ENCODE peak calls at places on chromosomes 5 and 9, in six cellular contexts. Z is prostate gland; R is heart left ventricle; F is right lobe of liver; N is hepatocyte; M is CD8-positive, alpha-beta T cell. A is an unnamed sample.

GRCh38 chr5:169442354-169443248 is 141.0 kb upstream of the SPDL1 start:
- DNase-seq in N (peak; percentile 19), M (no peak), F (no peak), Z (no peak), R (no peak), A (no peak)

GRCh38 chr5:150142800-150143724 is 12.6 kb downstream of the PDGFRB start:
- DNase-seq in Z (no peak), R (peak; percentile 84), M (no peak), F (peak; percentile 47), N (peak; percentile 81), A (peak; percentile 83)

GRCh38 chr5:39015743-39016586 is 58.2 kb downstream of the RICTOR start:
- DNase-seq in R (no peak), Z (no peak), F (no peak), M (no peak), N (peak; percentile 18), A (no peak)

GRCh38 chr5:181064987-181065386 is 24.9 kb downstream of the BTNL9 start:
- DNase-seq in M (no peak), N (no peak), Z (no peak), R (no peak), F (no peak), A (no peak)

GRCh38 chr5:77064040-77064439 is 23.0 kb downstream of the ZBED3 start:
- DNase-seq in R (no peak), N (no peak), M (no peak), Z (no peak), F (no peak), A (no peak)

GRCh38 chr5:99034336-99034735 is 105.5 kb upstream of the CHD1 start:
- DNase-seq in R (no peak), F (no peak), Z (no peak), N (peak; percentile 55), M (no peak), A (no peak)

GRCh38 chr9:137825324-137825991 is 52.1 kb upstream of the CACNA1B start:
- DNase-seq in N (no peak), R (no peak), Z (no peak), M (no peak), F (no peak), A (no peak)

GRCh38 chr5:12343543-12343942 is 439.3 kb upstream of the CTNND2 start:
- DNase-seq in R (no peak), M (no peak), F (no peak), N (no peak), Z (no peak), A (no peak)

GRCh38 chr5:147481376-147481775 is 28.5 kb downstream of the DPYSL3 start:
- DNase-seq in R (no peak), N (no peak), F (no peak), Z (no peak), M (no peak), A (no peak)

GRCh38 chr5:31786001-31786757 is 147.2 kb downstream of the PDZD2 start:
- DNase-seq in Z (no peak), F (no peak), R (no peak), M (no peak), N (no peak), A (no peak)

GRCh38 chr5:56839062-56839461 is 23.7 kb downstream of the MAP3K1 start:
- DNase-seq in M (no peak), Z (no peak), N (no peak), F (no peak), R (no peak), A (no peak)

GRCh38 chr5:131634666-131634995 is 398 bp downstream of the RAPGEF6 start:
- DNase-seq in R (no peak), F (peak; percentile 65), N (peak; percentile 64), Z (peak; percentile 46), M (peak; percentile 79), A (peak; percentile 63)

GRCh38 chr5:138033275-138033808 is 463 bp upstream of the FAM13B start:
- DNase-seq in F (no peak), M (peak; percentile 47), R (no peak), Z (peak; percentile 14), N (no peak), A (no peak)

GRCh38 chr5:93305984-93306383 is 275.0 kb downstream of the NR2F1-AS1 start:
- DNase-seq in F (no peak), M (no peak), R (no peak), N (no peak), Z (no peak), A (no peak)

GRCh38 chr5:116557669-116558271 is 16.9 kb downstream of the SEMA6A start:
- DNase-seq in M (no peak), R (no peak), F (no peak), Z (no peak), N (no peak), A (no peak)

GRCh38 chr5:112586596-112587062 is 151.1 kb upstream of the APC start:
- DNase-seq in Z (no peak), N (peak; percentile 42), M (no peak), R (no peak), F (no peak), A (no peak)

GRCh38 chr5:114473541-114473940 is 111.7 kb downstream of the KCNN2 start:
- DNase-seq in F (no peak), N (peak; percentile 18), R (no peak), Z (peak; percentile 89), M (no peak), A (no peak)

GRCh38 chr5:180366303-180366702 is 13.2 kb upstream of the GFPT2 start:
- DNase-seq in F (no peak), N (no peak), Z (no peak), R (no peak), M (no peak), A (peak; percentile 52)

GRCh38 chr9:72052122-72052521 is 8.3 kb downstream of the C9orf57 start:
- DNase-seq in Z (no peak), F (no peak), N (no peak), R (no peak), M (no peak), A (no peak)

GRCh38 chr9:114864471-114864870 is 58.6 kb upstream of the TNFSF15 start:
- DNase-seq in Z (no peak), R (no peak), N (no peak), F (no peak), M (no peak), A (no peak)

GRCh38 chr5:138077064-138077696 is 6.7 kb upstream of the WNT8A start:
- DNase-seq in F (peak; percentile 51), Z (peak; percentile 48), R (no peak), N (peak; percentile 82), M (peak; percentile 35), A (no peak)

GRCh38 chr5:65482727-65483473 is 1.2 kb upstream of the ADAMTS6 start:
- DNase-seq in F (no peak), Z (no peak), R (no peak), N (peak; percentile 53), M (no peak), A (no peak)

GRCh38 chr5:133980652-133981051 is 12.2 kb upstream of the C5orf15 start:
- DNase-seq in Z (no peak), R (no peak), M (no peak), N (no peak), F (no peak), A (no peak)

GRCh38 chr9:129495422-129496186 is 125.3 kb downstream of the C9orf50 start:
- DNase-seq in N (peak; percentile 96), Z (peak; percentile 93), F (peak; percentile 97), M (peak; percentile 84), R (peak; percentile 98), A (peak; percentile 94)

GRCh38 chr5:10525124-10525495 is 38.8 kb upstream of the ANKRD33B start:
- DNase-seq in R (no peak), F (no peak), Z (no peak), M (no peak), N (no peak), A (no peak)

GRCh38 chr5:171158581-171158980 is 150.5 kb upstream of the TLX3 start:
- DNase-seq in N (no peak), M (no peak), F (no peak), Z (no peak), R (no peak), A (no peak)

GRCh38 chr9:107749787-107750444 is 260.3 kb upstream of the KLF4 start:
- DNase-seq in R (peak; percentile 85), M (no peak), Z (peak; percentile 85), F (peak; percentile 87), N (peak; percentile 62), A (peak; percentile 95)

GRCh38 chr9:111910428-111910827 is 13.8 kb downstream of the UGCG start:
- DNase-seq in N (no peak), R (no peak), F (no peak), Z (no peak), M (no peak), A (no peak)

GRCh38 chr5:73303139-73304079 is 130.4 kb downstream of the TMEM174 start:
- DNase-seq in M (no peak), F (peak; percentile 20), N (peak; percentile 39), R (no peak), Z (no peak), A (no peak)
- TF ChIP-seq CTCF in M (no peak), F (no peak), N (peak; percentile 34), R (no peak), Z (no peak), A (no peak)

DNA sequence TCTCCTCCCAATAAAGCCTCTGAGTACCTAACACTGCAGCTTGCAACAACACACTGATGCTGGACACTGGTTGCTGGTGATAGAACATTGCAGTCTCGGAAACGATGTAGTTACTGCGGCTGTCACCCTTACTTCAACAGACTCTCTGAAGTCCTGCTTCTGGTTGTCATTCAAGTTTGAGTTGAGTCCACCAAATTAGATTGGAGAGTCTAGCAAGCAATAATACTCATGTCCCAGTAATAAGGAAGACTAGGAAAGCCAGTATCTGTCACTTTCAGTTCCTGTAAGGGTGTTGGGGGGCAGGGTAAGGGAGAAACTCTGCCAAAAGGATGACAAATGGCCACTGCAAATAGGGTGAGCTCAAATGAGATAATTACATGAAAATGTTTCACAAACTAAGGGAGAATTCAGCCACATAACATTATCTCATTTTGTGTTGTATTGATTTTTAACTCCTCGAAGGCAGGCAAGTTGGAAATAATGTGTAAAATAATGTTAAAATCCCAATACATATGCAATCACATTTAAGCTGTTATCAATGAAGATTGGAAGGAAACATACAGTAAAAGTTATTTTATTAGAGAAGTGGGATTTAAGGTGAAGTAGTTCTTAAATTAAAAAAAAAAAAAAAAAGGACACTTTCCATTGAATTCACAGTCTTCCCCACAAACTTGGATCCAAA is 849 bp upstream of the IFT74 start:
- DNase-seq in Z (no peak), R (no peak), N (no peak), F (no peak), M (no peak), A (no peak)
- H3K4me3 ChIP-seq in Z (peak overlapping the region; percentile 54), R (peak overlapping the region; percentile 40), N (peak overlapping the region; percentile 38), F (peak overlapping the region; percentile 71), M (peak overlapping the region; percentile 73), A (peak overlapping the region; percentile 66)

DNA sequence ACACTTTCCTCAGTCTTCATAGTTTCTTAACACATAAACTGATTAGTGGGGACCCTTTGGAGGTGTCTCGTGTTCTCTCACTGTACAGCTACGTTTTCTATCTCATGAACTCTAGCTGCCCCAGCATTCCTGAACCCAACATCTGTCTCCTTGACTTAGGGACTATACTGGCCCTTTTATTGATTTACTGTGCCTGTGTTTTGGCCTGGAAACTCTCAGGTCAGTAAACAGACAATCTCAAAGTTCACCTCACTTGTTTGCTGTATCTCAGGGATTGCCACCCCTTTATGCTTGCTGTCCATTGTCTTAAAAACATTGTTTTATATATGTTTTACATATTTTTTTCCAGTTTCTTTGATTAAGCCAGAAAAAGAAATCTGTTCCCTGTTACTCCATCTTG is 222.8 kb downstream of the FAM170A start:
- DNase-seq in N (no peak), F (no peak), R (no peak), M (no peak), Z (no peak), A (no peak)
- H3K27me3 ChIP-seq in N (no peaks in the 10 kb centered on the region), F (no peaks in the 10 kb centered on the region), R (no peaks in the 10 kb centered on the region), M (no peaks in the 10 kb centered on the region), Z (no peaks in the 10 kb centered on the region), A (no peaks in the 10 kb centered on the region)

GRCh38 chr5:146390469-146390868 is 51.8 kb downstream of the POU4F3 start:
- DNase-seq in M (no peak), Z (no peak), N (no peak), R (no peak), F (no peak), A (no peak)
- TF ChIP-seq CTCF in M (no peak), Z (no peak), N (peak; percentile 10), R (no peak), F (no peak), A (no peak)

A was measured in psoas muscle.